ENCODE peak calls at places on chromosomes 6 and 20, in five cellular contexts. L, H, R, F and N are unnamed samples.

GRCh38 chr6:122028933-122029332 is 370.5 kb upstream of the HSF2 start:
- DNase-seq in L (no peak), H (no peak), R (no peak), F (no peak), N (peak; percentile 87)

GRCh38 chr6:43129434-43130194 is 41.5 kb upstream of the SRF start:
- DNase-seq in L (no peak), H (peak; percentile 41), R (peak; percentile 21), F (peak; percentile 33), N (no peak)

GRCh38 chr20:60299951-60300350 is 341.7 kb downstream of the CDH26 start:
- DNase-seq in L (no peak), H (no peak), R (no peak), F (no peak), N (no peak)

GRCh38 chr20:37494796-37495195 is 26.3 kb upstream of the NNAT start:
- DNase-seq in L (no peak), H (no peak), R (no peak), F (no peak), N (no peak)

GRCh38 chr20:47561175-47561574 is 59.5 kb downstream of the NCOA3 start:
- DNase-seq in L (no peak), H (no peak), R (no peak), F (no peak), N (no peak)

GRCh38 chr6:116018976-116019375 is 41.7 kb downstream of the FRK start:
- DNase-seq in L (no peak), H (no peak), R (no peak), F (no peak), N (no peak)

GRCh38 chr20:38499366-38499765 is 26.7 kb downstream of the RALGAPB start:
- DNase-seq in L (no peak), H (no peak), R (no peak), F (no peak), N (no peak)

GRCh38 chr20:11585752-11586352 is 331.8 kb upstream of the BTBD3 start:
- DNase-seq in L (no peak), H (no peak), R (no peak), F (peak; percentile 11), N (peak; percentile 22)

GRCh38 chr6:20454201-20454824 is 52.6 kb downstream of the E2F3 start:
- DNase-seq in L (no peak), H (no peak), R (no peak), F (no peak), N (no peak)

GRCh38 chr6:168214586-168215104 is 104.9 kb downstream of the DACT2 start:
- DNase-seq in L (no peak), H (no peak), R (no peak), F (no peak), N (no peak)

GRCh38 chr6:43488667-43489276 is 11.4 kb downstream of the TJAP1 start:
- DNase-seq in L (no peak), H (no peak), R (no peak), F (no peak), N (no peak)

GRCh38 chr6:13304580-13305255 is 23.6 kb downstream of the TBC1D7 start:
- DNase-seq in L (no peak), H (no peak), R (no peak), F (no peak), N (no peak)

GRCh38 chr20:45887346-45887715 is at the start of gene SPATA25:
- DNase-seq in L (no peak), H (no peak), R (no peak), F (no peak), N (no peak)

GRCh38 chr6:35402136-35402855 is 49.8 kb upstream of the FANCE start:
- DNase-seq in L (no peak), H (no peak), R (no peak), F (no peak), N (no peak)

GRCh38 chr6:144415835-144416237 is 130.7 kb downstream of the UTRN start:
- DNase-seq in L (no peak), H (no peak), R (no peak), F (peak; percentile 90), N (peak; percentile 61)

GRCh38 chr6:139544699-139545052 is 170.2 kb upstream of the CITED2 start:
- DNase-seq in L (no peak), H (no peak), R (no peak), F (no peak), N (no peak)

GRCh38 chr6:139547082-139547776 is 172.8 kb upstream of the CITED2 start:
- DNase-seq in L (no peak), H (no peak), R (no peak), F (no peak), N (no peak)

GRCh38 chr6:139549561-139550070 is 175.2 kb upstream of the CITED2 start:
- DNase-seq in L (no peak), H (no peak), R (no peak), F (no peak), N (peak; percentile 75)

GRCh38 chr6:139545474-139546116 is 171.1 kb upstream of the CITED2 start:
- DNase-seq in L (no peak), H (no peak), R (no peak), F (no peak), N (no peak)

DNA sequence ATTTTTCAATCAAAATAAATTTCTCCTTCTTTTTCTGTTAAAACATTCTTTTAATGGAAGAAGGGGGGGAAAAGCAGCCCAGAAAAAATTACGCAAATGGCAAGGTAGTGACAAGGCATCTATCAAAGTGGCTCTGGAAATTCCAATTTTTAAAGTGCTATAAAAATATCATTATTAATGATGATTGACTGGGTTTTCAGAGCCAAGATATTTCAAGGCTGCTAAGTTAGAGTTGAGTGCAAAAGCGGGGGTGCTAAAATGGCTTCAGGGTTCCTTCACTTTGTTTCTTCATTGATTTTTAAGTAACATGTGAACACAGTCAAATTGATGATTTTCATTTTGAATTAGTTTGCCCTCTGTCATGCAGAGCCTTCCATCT is 171.7 kb upstream of the CITED2 start:
- DNase-seq in L (no peak), H (no peak), R (no peak), F (no peak), N (no peak)
- H3K4me1 ChIP-seq in L (no peaks in the 10 kb centered on the region), H (no peaks in the 10 kb centered on the region), R (no peaks in the 10 kb centered on the region), F (no peaks in the 10 kb centered on the region), N (no peaks in the 10 kb centered on the region)

GRCh38 chr6:149323925-149324324 is 6.4 kb downstream of the TAB2 start:
- DNase-seq in L (no peak), H (no peak), R (no peak), F (no peak), N (no peak)

GRCh38 chr6:149325648-149326236 is 8.2 kb downstream of the TAB2 start:
- DNase-seq in L (no peak), H (no peak), R (no peak), F (no peak), N (no peak)

GRCh38 chr6:149323353-149323752 is 5.8 kb downstream of the TAB2 start:
- DNase-seq in L (no peak), H (no peak), R (no peak), F (no peak), N (no peak)

GRCh38 chr6:149320745-149321240 is 3.3 kb downstream of the TAB2 start:
- DNase-seq in L (no peak), H (no peak), R (no peak), F (no peak), N (no peak)

GRCh38 chr6:149324428-149324827 is 6.9 kb downstream of the TAB2 start:
- DNase-seq in L (no peak), H (no peak), R (no peak), F (no peak), N (no peak)
- H3K4me1 ChIP-seq in L (peaks cover 88% of the 10 kb centered on the region), H (peaks cover 11% of the 10 kb centered on the region), R (peaks cover 69% of the 10 kb centered on the region), F (peaks cover 4% of the 10 kb centered on the region), N (peaks cover 16% of the 10 kb centered on the region)

GRCh38 chr20:32637311-32637710 is 36.4 kb downstream of the C20orf203 start:
- DNase-seq in L (no peak), H (no peak), R (no peak), F (no peak), N (no peak)
- H3K4me1 ChIP-seq in L (peaks cover 3% of the 10 kb centered on the region), H (peaks cover 4% of the 10 kb centered on the region), R (no peaks in the 10 kb centered on the region), F (no peaks in the 10 kb centered on the region), N (peaks cover 6% of the 10 kb centered on the region)

GRCh38 chr6:36682328-36683144 is 4.0 kb downstream of the CDKN1A start:
- DNase-seq in L (peak; percentile 52), H (no peak), R (peak; percentile 83), F (no peak), N (peak; percentile 98)
- H3K4me1 ChIP-seq in L (peaks cover 80% of the 10 kb centered on the region), H (peaks cover 6% of the 10 kb centered on the region), R (peaks cover 67% of the 10 kb centered on the region), F (peaks cover 25% of the 10 kb centered on the region), N (peaks cover 19% of the 10 kb centered on the region)

GRCh38 chr20:57716202-57716601 is 6.4 kb upstream of the PMEPA1 start:
- DNase-seq in L (no peak), H (no peak), R (no peak), F (no peak), N (peak; percentile 69)

GRCh38 chr20:57715268-57715904 is 5.6 kb upstream of the PMEPA1 start:
- DNase-seq in L (no peak), H (no peak), R (no peak), F (no peak), N (no peak)

GRCh38 chr20:57717797-57718196 is 8.0 kb upstream of the PMEPA1 start:
- DNase-seq in L (no peak), H (no peak), R (no peak), F (no peak), N (peak; percentile 44)

GRCh38 chr20:57718490-57719009 is 8.7 kb upstream of the PMEPA1 start:
- DNase-seq in L (peak; percentile 97), H (peak; percentile 96), R (no peak), F (peak; percentile 97), N (peak; percentile 93)

DNA sequence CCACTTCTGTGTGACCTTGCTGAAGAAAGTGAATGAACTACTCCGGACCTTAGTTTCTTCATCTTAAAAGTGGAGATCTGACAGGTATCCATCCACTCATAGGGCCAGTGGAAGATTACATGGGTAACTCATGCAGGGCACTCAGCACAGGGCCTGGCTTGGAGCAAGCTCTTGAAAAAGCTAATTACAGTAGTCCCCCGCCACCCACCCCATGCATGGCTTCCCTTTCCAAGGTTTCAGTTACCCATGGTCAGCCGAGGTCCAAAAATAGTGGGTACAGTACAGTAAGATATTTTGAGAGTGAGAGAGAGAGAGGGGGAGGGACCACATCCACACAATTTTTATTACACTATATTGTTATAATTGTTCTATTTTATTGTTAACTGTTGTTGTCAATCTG is 7.1 kb upstream of the PMEPA1 start:
- DNase-seq in L (peak; percentile 62), H (no peak), R (no peak), F (no peak), N (no peak)
- H3K4me1 ChIP-seq in L (peaks cover 64% of the 10 kb centered on the region), H (peaks cover 10% of the 10 kb centered on the region), R (no peaks in the 10 kb centered on the region), F (peaks cover 4% of the 10 kb centered on the region), N (peaks cover 27% of the 10 kb centered on the region)

GRCh38 chr6:15063253-15063853 is 182.5 kb upstream of the JARID2 start:
- DNase-seq in L (peak; percentile 32), H (peak; percentile 22), R (no peak), F (no peak), N (peak; percentile 89)
- H3K4me1 ChIP-seq in L (peaks cover 35% of the 10 kb centered on the region), H (peaks cover 4% of the 10 kb centered on the region), R (no peaks in the 10 kb centered on the region), F (peaks cover 5% of the 10 kb centered on the region), N (peaks cover 24% of the 10 kb centered on the region)

DNA sequence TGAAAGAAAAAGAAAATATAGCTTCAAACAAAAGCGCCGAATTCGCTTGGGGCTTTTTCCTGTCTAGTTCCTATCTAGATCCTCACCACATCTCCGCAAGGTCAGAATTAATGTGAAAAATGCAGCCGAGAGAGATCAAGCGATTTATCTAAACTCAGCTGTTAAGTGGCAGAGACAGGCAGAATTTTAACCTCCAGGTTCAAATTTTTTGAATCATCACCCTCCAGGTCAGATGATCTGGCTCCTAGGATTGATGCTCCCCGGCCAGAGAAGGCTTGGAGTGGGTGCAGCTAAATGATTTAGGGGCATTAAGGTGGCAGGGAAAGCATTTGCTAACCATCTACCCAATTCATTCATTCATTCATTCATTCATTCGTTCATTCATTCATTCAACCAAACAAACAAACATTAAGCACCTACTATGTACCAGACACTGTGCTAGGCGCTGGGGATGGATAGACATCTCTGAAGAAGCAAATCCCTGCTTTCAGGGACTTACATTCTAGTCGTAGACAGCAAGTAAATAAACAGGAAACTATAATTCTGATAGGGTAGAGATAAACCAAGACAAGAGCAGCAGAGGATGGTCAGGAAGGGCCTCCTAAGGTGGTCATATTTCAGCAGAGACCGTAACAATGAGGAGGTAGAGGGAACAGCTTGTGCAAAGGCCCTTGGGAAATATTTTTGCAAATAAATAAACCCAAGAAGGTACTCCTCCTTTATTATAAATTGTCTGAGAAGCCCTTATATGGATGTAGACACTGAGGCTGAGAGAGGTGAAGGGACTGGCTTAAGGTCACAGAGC is 672 bp upstream of the UBE2V1 start:
- DNase-seq in L (no peak), H (no peak), R (no peak), F (no peak), N (no peak)
- H3K4me1 ChIP-seq in L (peaks cover 76% of the 10 kb centered on the region), H (peaks cover 24% of the 10 kb centered on the region), R (peaks cover 61% of the 10 kb centered on the region), F (peaks cover 54% of the 10 kb centered on the region), N (peaks cover 21% of the 10 kb centered on the region)